ENCODE peak calls at places on chromosomes 1 and 21, in five cellular contexts. I is HTR-8/SVneo; S is NCI-H1092 treated with DMSO at 0.1 percent for 48 hours; N is activated CD8-positive, alpha-beta memory T cell treated with anti-CD3 and anti-CD28 coated beads for 24 hours; C is GM12891. M is an unnamed sample.

GRCh38 chr1:31191281-31191680 is 48.4 kb downstream of the NKAIN1 start:
- DNase-seq in I (no peak), N (no peak), S (no peak), C (no peak), M (no peak)

GRCh38 chr1:231053493-231054162 is 13.6 kb upstream of the FAM89A start:
- DNase-seq in N (no peak), C (no peak), I (no peak), S (peak), M (no peak)

GRCh38 chr1:208598021-208598420 is 353.8 kb upstream of the PLXNA2 start:
- DNase-seq in C (no peak), N (no peak), S (no peak), I (no peak), M (no peak)

GRCh38 chr1:19410393-19410792 is 74.9 kb downstream of the CAPZB start:
- DNase-seq in S (no peak), N (no peak), I (no peak), C (no peak), M (no peak)

GRCh38 chr1:29488794-29489309 is 252.5 kb downstream of the PTPRU start:
- DNase-seq in N (no peak), C (no peak), S (no peak), I (no peak), M (no peak)

GRCh38 chr1:28144203-28145135 is 32.0 kb downstream of the PTAFR start:
- DNase-seq in C (peak), S (no peak), N (no peak), I (peak), M (no peak)

GRCh38 chr21:26405071-26405470 is 168.0 kb downstream of the CYYR1 start:
- DNase-seq in S (no peak), N (no peak), C (no peak), I (peak), M (no peak)

GRCh38 chr21:30044447-30045064 is 104.8 kb upstream of the GRIK1 start:
- DNase-seq in N (no peak), I (no peak), C (no peak), S (peak), M (no peak)

GRCh38 chr1:237851209-237851845 is 39.4 kb downstream of the ZP4 start:
- DNase-seq in I (peak), S (peak), C (no peak), N (no peak), M (no peak)

GRCh38 chr1:3890389-3891328 is 9.4 kb downstream of the C1orf174 start:
- DNase-seq in N (no peak), C (no peak), I (no peak), S (no peak), M (no peak)

GRCh38 chr1:170594227-170594626 is 62.3 kb downstream of the GORAB start:
- DNase-seq in N (no peak), I (no peak), S (no peak), C (no peak), M (no peak)

GRCh38 chr1:183744132-183744913 is 60.6 kb upstream of the RGL1 start:
- DNase-seq in S (no peak), C (no peak), I (no peak), N (no peak), M (no peak)

GRCh38 chr1:63795455-63795854 is 21.6 kb downstream of the ROR1 start:
- DNase-seq in S (peak), C (no peak), I (no peak), N (no peak), M (no peak)

GRCh38 chr21:42208801-42209490 is 10.0 kb upstream of the ABCG1 start:
- DNase-seq in S (no peak), N (no peak), C (no peak), I (no peak), M (no peak)

GRCh38 chr1:21594935-21595897 is 73.9 kb downstream of the RAP1GAP start:
- DNase-seq in S (no peak), N (peak), C (peak), I (peak), M (no peak)

GRCh38 chr1:78279051-78279450 is 211.7 kb upstream of the PTGFR start:
- DNase-seq in I (no peak), S (no peak), C (no peak), N (no peak), M (no peak)

GRCh38 chr1:39902121-39902807 is 547 bp upstream of the MYCL start:
- DNase-seq in S (peak), I (peak), N (peak), C (peak), M (no peak)

GRCh38 chr1:19532519-19532918 is 47.2 kb upstream of the CAPZB start:
- DNase-seq in I (no peak), S (no peak), C (no peak), N (no peak), M (no peak)

GRCh38 chr1:203473781-203474305 is 1.8 kb upstream of the PRELP start:
- DNase-seq in N (no peak), I (no peak), S (no peak), C (no peak), M (no peak)

GRCh38 chr1:61585714-61586113 is 139.2 kb downstream of the TM2D1 start:
- DNase-seq in N (no peak), C (no peak), S (peak), I (no peak), M (no peak)

GRCh38 chr1:6956488-6957159 is 171.4 kb downstream of the CAMTA1 start:
- DNase-seq in N (no peak), S (no peak), C (no peak), I (no peak), M (no peak)

GRCh38 chr1:179129702-179130473 is 48.0 kb downstream of the TOR3A start:
- DNase-seq in S (no peak), N (peak), I (no peak), C (peak), M (no peak)

GRCh38 chr1:43644558-43644957 is 5.4 kb upstream of the KDM4A start:
- DNase-seq in C (no peak), I (no peak), S (no peak), N (no peak), M (no peak)

GRCh38 chr1:247386217-247386616 is 29.8 kb upstream of the NLRP3 start:
- DNase-seq in C (no peak), S (no peak), I (no peak), N (no peak), M (no peak)

GRCh38 chr1:19758227-19758830 is 41.4 kb downstream of the TMCO4 start:
- DNase-seq in C (no peak), I (peak), S (no peak), N (no peak), M (no peak)

GRCh38 chr1:206699626-206700025 is 14.9 kb downstream of the MAPKAPK2 start:
- DNase-seq in S (no peak), N (no peak), C (no peak), I (no peak), M (no peak)